ENCODE peak calls at places on chromosomes 4 and X, in five cellular contexts. P is K562, D is transverse colon, S is suprapubic skin, H is endothelial cell of umbilical vein. I is an unnamed sample.

GRCh38 chrX:21725498-21725897 is 32.4 kb downstream of the SMPX start:
- DNase-seq in P (no peak), D (no peak), S (no peak), H (no peak), I (no peak)

GRCh38 chrX:136227074-136227473 is 24.1 kb downstream of the MAP7D3 start:
- DNase-seq in P (no peak), D (no peak), S (no peak), H (no peak), I (no peak)

GRCh38 chrX:2561461-2561860 is 60.7 kb upstream of the DHRSX start:
- DNase-seq in P (no peak), D (no peak), S (no peak), H (no peak), I (no peak)

GRCh38 chr4:16439003-16439402 is 212.7 kb upstream of the TAPT1 start:
- DNase-seq in P (no peak), D (no peak), S (no peak), H (no peak), I (no peak)

GRCh38 chr4:159685406-159686092 is 582.7 kb downstream of the RAPGEF2 start:
- DNase-seq in P (no peak), D (no peak), S (no peak), H (no peak), I (no peak)

GRCh38 chr4:54050214-54050904 is 14.0 kb downstream of the CHIC2 start:
- DNase-seq in P (no peak), D (no peak), S (no peak), H (peak), I (no peak)

GRCh38 chr4:122218762-122219161 is 66.6 kb downstream of the BLTP1 start:
- DNase-seq in P (no peak), D (no peak), S (no peak), H (no peak), I (no peak)

GRCh38 chr4:60326735-60327134 is 873.4 kb upstream of the ADGRL3 start:
- DNase-seq in P (no peak), D (no peak), S (no peak), H (no peak), I (no peak)

GRCh38 chr4:168019019-168019651 is 73.2 kb upstream of the ANXA10 start:
- DNase-seq in P (no peak), D (no peak), S (no peak), H (no peak), I (no peak)

GRCh38 chr4:25670991-25671390 is 15.3 kb downstream of the SLC34A2 start:
- DNase-seq in P (no peak), D (no peak), S (no peak), H (no peak), I (no peak)

GRCh38 chr4:123104275-123104674 is 181.9 kb upstream of the NUDT6 start:
- DNase-seq in P (no peak), D (no peak), S (no peak), H (no peak), I (no peak)

GRCh38 chrX:75074475-75074874 is 81.6 kb downstream of the ABCB7 start:
- DNase-seq in P (no peak), D (no peak), S (no peak), H (no peak), I (no peak)

GRCh38 chrX:75071334-75071733 is 84.7 kb downstream of the ABCB7 start:
- DNase-seq in P (no peak), D (no peak), S (no peak), H (no peak), I (no peak)

GRCh38 chrX:75076429-75076828 is 79.7 kb downstream of the ABCB7 start:
- DNase-seq in P (no peak), D (no peak), S (no peak), H (no peak), I (no peak)
- TF ChIP-seq POLR2AphosphoS5 in P (no peak), D (no peak), S (no peak), H (no peak), I (no peak)

DNA sequence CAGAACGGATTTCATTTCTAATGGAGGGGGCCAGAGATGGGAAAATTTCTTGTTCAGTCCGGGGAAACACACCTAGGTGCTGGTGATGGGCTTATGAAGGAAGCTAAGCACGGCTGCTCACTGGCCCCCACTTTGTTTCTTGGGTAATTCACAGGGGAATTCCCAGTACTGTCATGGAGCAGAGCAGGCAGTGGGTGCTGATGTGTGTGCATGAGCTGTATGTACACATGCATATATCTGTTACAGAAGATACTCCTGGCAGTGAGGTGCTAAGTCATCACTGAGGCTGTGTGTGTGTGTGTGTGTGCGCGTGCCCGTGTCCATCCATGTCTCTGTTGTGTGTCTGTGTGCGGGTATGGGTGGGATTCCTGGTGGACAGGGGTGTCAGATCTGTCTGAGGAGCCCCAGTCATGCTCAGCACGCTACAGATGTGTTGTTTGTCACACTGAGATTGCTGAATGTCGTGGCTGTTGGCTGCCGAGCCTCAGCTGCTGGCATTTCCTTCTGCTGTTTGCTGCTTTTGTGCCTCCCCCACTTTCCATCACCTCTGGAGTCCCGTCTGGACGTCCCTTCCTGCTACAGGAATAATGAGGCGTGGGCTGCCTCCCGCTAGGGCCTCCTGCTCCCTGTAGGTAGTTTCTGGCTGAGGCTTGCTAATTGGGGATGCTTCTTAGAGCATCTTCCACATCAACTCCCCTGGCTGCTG is 53.3 kb downstream of the JADE1 start:
- DNase-seq in P (no peak), D (no peak), S (no peak), H (peak), I (no peak)
- H3K27ac ChIP-seq in P (no peak), D (no peak), S (no peak), H (no peak), I (no peak)

GRCh38 chr4:176193898-176194297 is 1.5 kb downstream of the SPATA4 start:
- DNase-seq in P (no peak), D (no peak), S (no peak), H (peak), I (no peak)

GRCh38 chr4:176193126-176193525 is 2.3 kb downstream of the SPATA4 start:
- DNase-seq in P (no peak), D (no peak), S (no peak), H (peak), I (no peak)

GRCh38 chr4:176191974-176192373 is 3.4 kb downstream of the SPATA4 start:
- DNase-seq in P (no peak), D (no peak), S (no peak), H (peak), I (no peak)

GRCh38 chr4:176198316-176198903 is 3.0 kb upstream of the SPATA4 start:
- DNase-seq in P (no peak), D (peak), S (no peak), H (no peak), I (no peak)

GRCh38 chr4:176195184-176195978 is at the start of gene SPATA4:
- DNase-seq in P (peak), D (peak), S (peak), H (peak), I (no peak)
- TF ChIP-seq POLR2A in P (peak), D (peak), S (no peak), H (peak), I (no peak)

GRCh38 chr4:118981839-118982381 is 93.3 kb downstream of the SYNPO2 start:
- DNase-seq in P (peak), D (peak), S (no peak), H (peak), I (no peak)
- TF ChIP-seq POLR2AphosphoS5 in P (no peak), D (no peak), S (no peak), H (no peak), I (no peak)

GRCh38 chrX:49183701-49184281 is 2.4 kb downstream of the PRICKLE3 start:
- DNase-seq in P (no peak), D (no peak), S (no peak), H (no peak), I (no peak)
- H3K27ac ChIP-seq in P (no peak), D (peak), S (peak), H (no peak), I (peak)

GRCh38 chr4:73257242-73257994 is 1.2 kb downstream of the ANKRD17 start:
- DNase-seq in P (peak), D (peak), S (peak), H (peak), I (no peak)
- TF ChIP-seq POLR2A in P (no peak), D (peak), S (no peak), H (no peak), I (no peak)

GRCh38 chr4:7956306-7957112 is 16.8 kb upstream of the AFAP1 start:
- DNase-seq in P (no peak), D (no peak), S (no peak), H (peak), I (no peak)
- TF ChIP-seq POLR2AphosphoS5 in P (no peak), D (peak), S (peak), H (peak), I (peak)